ENCODE peak calls at places on chromosomes 6 and 20, in nine cellular contexts. Z is HFFc6; C is choroid plexus epithelial cell; L is brain microvascular endothelial cell; Y is Kasumi-1; V is activated T-helper 2 cell treated with anti-CD3 and anti-CD28 coated beads, Interferon-gamma antibody, Interleukin-2, Interleukin-4, amounts not matched to agents 10 μg/mL and 5 μg/mL and 100 μg/mL, durations not matched to agents 14 hours and 24 hours and 36 hours; W is hypothalamus; N is bronchial epithelial cell; D is T-cell. I is an unnamed sample.

GRCh38 chr6:30002871-30003270 is 58.2 kb upstream of the POLR1H start:
- DNase-seq in N (peak; percentile 65), Y (no peak), W (no peak), Z (peak; percentile 13), L (peak; percentile 7), C (no peak), D (no peak), V (no peak), I (no peak)

GRCh38 chr6:169775321-169775720 is 23.9 kb downstream of the ERMARD start:
- DNase-seq in Z (no peak), L (no peak), W (no peak), N (no peak), Y (no peak), D (no peak), C (no peak), V (no peak), I (no peak)

GRCh38 chr6:14451594-14452374 is 334.2 kb downstream of the CD83 start:
- DNase-seq in D (no peak), N (no peak), V (no peak), Z (no peak), W (no peak), L (no peak), C (no peak), Y (no peak), I (no peak)

GRCh38 chr6:56297022-56297995 is 49.9 kb upstream of the COL21A1 start:
- DNase-seq in V (no peak), W (no peak), D (no peak), Y (no peak), C (peak; percentile 29), L (no peak), Z (no peak), N (peak; percentile 75), I (no peak)

GRCh38 chr20:37823276-37823980 is 79.5 kb upstream of the VSTM2L start:
- DNase-seq in N (peak; percentile 12), C (peak; percentile 72), W (peak; percentile 7), L (peak; percentile 29), Y (no peak), Z (no peak), V (no peak), D (no peak), I (no peak)

GRCh38 chr6:169944415-169944814 is 193.0 kb downstream of the ERMARD start:
- DNase-seq in Y (no peak), N (no peak), Z (no peak), D (no peak), V (no peak), C (no peak), W (no peak), L (no peak), I (no peak)

GRCh38 chr20:41475507-41475906 is 108.9 kb upstream of the EMILIN3 start:
- DNase-seq in W (no peak), D (no peak), Z (no peak), N (no peak), V (no peak), Y (no peak), C (peak; percentile 16), L (no peak), I (no peak)

GRCh38 chr20:45456632-45457031 is 12.9 kb upstream of the WFDC2 start:
- DNase-seq in V (no peak), L (no peak), N (peak; percentile 56), D (no peak), Z (no peak), Y (peak; percentile 21), W (no peak), C (peak; percentile 33), I (no peak)

GRCh38 chr6:29632789-29633531 is at the start of gene GABBR1:
- DNase-seq in Y (peak; percentile 47), N (peak; percentile 69), V (peak; percentile 68), L (peak; percentile 83), D (peak; percentile 48), Z (peak; percentile 79), C (peak; percentile 87), W (peak; percentile 90), I (no peak)

GRCh38 chr20:55139173-55139765 is 663.9 kb downstream of the DOK5 start:
- DNase-seq in C (no peak), V (no peak), D (no peak), N (no peak), W (no peak), Y (no peak), Z (no peak), L (no peak), I (no peak)

GRCh38 chr20:32116079-32116521 is 6.6 kb downstream of the TM9SF4 start:
- DNase-seq in D (no peak), C (peak; percentile 79), L (no peak), Z (no peak), Y (no peak), N (no peak), V (no peak), W (no peak), I (no peak)

GRCh38 chr20:5080384-5080877 is 39.3 kb downstream of the PCNA start:
- DNase-seq in Z (peak; percentile 37), W (no peak), L (no peak), N (no peak), C (peak; percentile 77), D (no peak), Y (peak; percentile 91), V (no peak), I (no peak)

GRCh38 chr6:154532426-154532825 is 21.9 kb upstream of the CNKSR3 start:
- DNase-seq in N (no peak), V (no peak), D (no peak), W (no peak), C (no peak), Y (no peak), L (no peak), Z (no peak), I (no peak)

GRCh38 chr20:43187476-43188233 is 2.1 kb downstream of the PTPRT start:
- DNase-seq in V (peak; percentile 53), L (peak; percentile 65), W (peak; percentile 80), N (peak; percentile 36), D (peak; percentile 11), C (peak; percentile 76), Z (peak; percentile 52), Y (peak; percentile 66), I (peak; percentile 15)

GRCh38 chr6:167097770-167098169 is 25.1 kb upstream of the CCR6 start:
- DNase-seq in V (no peak), D (no peak), Y (no peak), N (no peak), W (no peak), L (no peak), C (no peak), Z (no peak), I (no peak)

GRCh38 chr6:169452117-169452868 is 198.6 kb upstream of the THBS2 start:
- DNase-seq in V (no peak), N (peak; percentile 84), C (peak; percentile 98), W (peak; percentile 2), D (no peak), Z (peak; percentile 90), Y (no peak), L (peak; percentile 95), I (peak; percentile 57)

GRCh38 chr6:157755752-157756411 is 67.2 kb upstream of the SNX9 start:
- DNase-seq in V (no peak), C (no peak), Z (no peak), W (no peak), D (peak; percentile 57), Y (no peak), L (no peak), N (no peak), I (no peak)

GRCh38 chr6:3390698-3391097 is 66.2 kb downstream of the SLC22A23 start:
- DNase-seq in C (peak; percentile 97), N (peak; percentile 94), W (peak; percentile 49), V (no peak), D (no peak), Y (no peak), L (peak; percentile 98), Z (peak; percentile 41), I (peak; percentile 71)

GRCh38 chr20:8057871-8058270 is 38.3 kb upstream of the TMX4 start:
- DNase-seq in L (no peak), C (no peak), Y (no peak), W (no peak), N (no peak), Z (no peak), V (no peak), D (no peak), I (no peak)

GRCh38 chr20:709421-709820 is 33.8 kb upstream of the SCRT2 start:
- DNase-seq in Y (no peak), W (no peak), V (no peak), Z (no peak), N (no peak), L (no peak), C (peak; percentile 9), D (no peak), I (no peak)

GRCh38 chr20:43393072-43393471 is 64.6 kb upstream of the SRSF6 start:
- DNase-seq in D (no peak), L (no peak), V (no peak), Y (no peak), C (no peak), Z (no peak), N (no peak), W (no peak), I (no peak)

GRCh38 chr6:766625-767024 is 73.7 kb upstream of the EXOC2 start:
- DNase-seq in Z (no peak), L (no peak), W (no peak), D (no peak), C (no peak), N (no peak), V (no peak), Y (no peak), I (no peak)

GRCh38 chr6:100415780-100416179 is 48.9 kb downstream of the SIM1 start:
- DNase-seq in L (no peak), N (no peak), D (no peak), C (no peak), V (no peak), W (no peak), Z (no peak), Y (no peak), I (no peak)

GRCh38 chr6:31528307-31528777 is 420 bp upstream of the MCCD1 start:
- DNase-seq in V (no peak), Y (no peak), L (no peak), W (no peak), N (no peak), D (no peak), Z (no peak), C (no peak), I (no peak)

GRCh38 chr6:36139431-36139830 is 9.1 kb downstream of the MAPK13 start:
- DNase-seq in Z (no peak), N (no peak), W (no peak), V (no peak), L (no peak), D (no peak), C (peak; percentile 50), Y (peak; percentile 22), I (no peak)

GRCh38 chr6:45895569-45895968 is 120.1 kb downstream of the CLIC5 start:
- DNase-seq in D (no peak), Z (no peak), N (no peak), Y (no peak), V (no peak), L (no peak), C (no peak), W (no peak), I (no peak)

GRCh38 chr20:60003776-60004175 is 45.6 kb downstream of the CDH26 start:
- DNase-seq in V (no peak), D (no peak), Y (no peak), C (no peak), Z (no peak), L (no peak), W (no peak), N (no peak), I (no peak)

GRCh38 chr6:167717867-167718266 is 108.8 kb upstream of the AFDN start:
- DNase-seq in N (no peak), Z (no peak), Y (no peak), W (no peak), D (no peak), L (no peak), C (no peak), V (no peak), I (no peak)

GRCh38 chr20:35320396-35321126 is 28.3 kb upstream of the FAM83C start:
- DNase-seq in Y (no peak), N (peak; percentile 62), V (no peak), C (peak; percentile 67), L (peak; percentile 95), D (no peak), Z (peak; percentile 86), W (no peak), I (peak; percentile 76)

GRCh38 chr6:16671302-16672289 is 89.7 kb downstream of the ATXN1 start:
- DNase-seq in L (no peak), W (no peak), N (peak; percentile 50), Z (no peak), Y (no peak), D (no peak), C (no peak), V (no peak), I (no peak)

GRCh38 chr6:8277769-8278168 is 157.6 kb downstream of the SLC35B3 start:
- DNase-seq in D (no peak), Y (peak; percentile 38), L (no peak), V (no peak), W (no peak), C (no peak), Z (no peak), N (no peak), I (no peak)

I was measured in non-pigmented ciliary epithelial cell.